ENCODE peak calls at places on chromosomes 16 and 17, in seven cellular contexts. One of them, this sample, is unnamed.

GRCh38 chr17:32819035-32819434 is 57.9 kb downstream of the MYO1D start:
- DNase-seq in NCI-H774: no peak
- DNase-seq in naive thymus-derived CD8-positive, alpha-beta T cell: no peak
- DNase-seq in epithelial cell of esophagus: no peak
- DNase-seq in RCC 7860: no peak
- DNase-seq in heart left ventricle: no peak
- DNase-seq in CD8-positive, alpha-beta T cell: no peak
- DNase-seq in this sample: no peak

GRCh38 chr17:17682293-17682736 is 1.1 kb downstream of the RAI1 start:
- DNase-seq in NCI-H774: no peak
- DNase-seq in naive thymus-derived CD8-positive, alpha-beta T cell: peak; percentile 47
- DNase-seq in epithelial cell of esophagus: no peak
- DNase-seq in RCC 7860: peak; percentile 12
- DNase-seq in heart left ventricle: peak; percentile 61
- DNase-seq in CD8-positive, alpha-beta T cell: peak; percentile 49
- DNase-seq in this sample: no peak

GRCh38 chr17:77541995-77542394 is 401.2 kb downstream of the SEC14L1 start:
- DNase-seq in NCI-H774: no peak
- DNase-seq in naive thymus-derived CD8-positive, alpha-beta T cell: no peak
- DNase-seq in epithelial cell of esophagus: no peak
- DNase-seq in RCC 7860: no peak
- DNase-seq in heart left ventricle: peak; percentile 69
- DNase-seq in CD8-positive, alpha-beta T cell: no peak
- DNase-seq in this sample: no peak

GRCh38 chr17:9090641-9091096 is 69.4 kb downstream of the NTN1 start:
- DNase-seq in NCI-H774: no peak
- DNase-seq in naive thymus-derived CD8-positive, alpha-beta T cell: no peak
- DNase-seq in epithelial cell of esophagus: no peak
- DNase-seq in RCC 7860: no peak
- DNase-seq in heart left ventricle: no peak
- DNase-seq in CD8-positive, alpha-beta T cell: no peak
- DNase-seq in this sample: no peak

GRCh38 chr16:65032397-65032796 is 89.5 kb downstream of the CDH11 start:
- DNase-seq in NCI-H774: no peak
- DNase-seq in naive thymus-derived CD8-positive, alpha-beta T cell: no peak
- DNase-seq in epithelial cell of esophagus: no peak
- DNase-seq in RCC 7860: no peak
- DNase-seq in heart left ventricle: no peak
- DNase-seq in CD8-positive, alpha-beta T cell: no peak
- DNase-seq in this sample: no peak

GRCh38 chr17:31381165-31381668 is 10.3 kb upstream of the RAB11FIP4 start:
- DNase-seq in NCI-H774: no peak
- DNase-seq in naive thymus-derived CD8-positive, alpha-beta T cell: no peak
- DNase-seq in epithelial cell of esophagus: no peak
- DNase-seq in RCC 7860: no peak
- DNase-seq in heart left ventricle: no peak
- DNase-seq in CD8-positive, alpha-beta T cell: no peak
- DNase-seq in this sample: no peak

GRCh38 chr17:74042744-74043486 is 160.6 kb upstream of the RPL38 start:
- DNase-seq in NCI-H774: no peak
- DNase-seq in naive thymus-derived CD8-positive, alpha-beta T cell: no peak
- DNase-seq in epithelial cell of esophagus: peak; percentile 46
- DNase-seq in RCC 7860: peak; percentile 89
- DNase-seq in heart left ventricle: no peak
- DNase-seq in CD8-positive, alpha-beta T cell: no peak
- DNase-seq in this sample: peak; percentile 19

GRCh38 chr17:8397636-8398035 is at the start of gene RNF222:
- DNase-seq in NCI-H774: no peak
- DNase-seq in naive thymus-derived CD8-positive, alpha-beta T cell: no peak
- DNase-seq in epithelial cell of esophagus: no peak
- DNase-seq in RCC 7860: no peak
- DNase-seq in heart left ventricle: no peak
- DNase-seq in CD8-positive, alpha-beta T cell: no peak
- DNase-seq in this sample: no peak

GRCh38 chr17:16085066-16085699 is 85.6 kb downstream of the TTC19 start:
- DNase-seq in NCI-H774: no peak
- DNase-seq in naive thymus-derived CD8-positive, alpha-beta T cell: no peak
- DNase-seq in epithelial cell of esophagus: no peak
- DNase-seq in RCC 7860: no peak
- DNase-seq in heart left ventricle: no peak
- DNase-seq in CD8-positive, alpha-beta T cell: no peak
- DNase-seq in this sample: peak; percentile 81